ENCODE peak calls at places on chromosomes 12 and 14, in ten cellular contexts. T is NCI-H1417 treated with DMSO at 0.1 percent for 48 hours, Z is ELR, F is NCI-H510A treated with DMSO at 0.1 percent for 48 hours, B is heart right ventricle, I is NCI-H146, D is AG10803, M is choroid plexus epithelial cell, X is AG09309, S is C1 segment of cervical spinal cord. G is an unnamed sample.

GRCh38 chr14:97290977-97291376 is 493.8 kb downstream of the VRK1 start:
- DNase-seq in T (no peak), Z (no peak), F (no peak), B (no peak), I (no peak), D (no peak), M (no peak), X (no peak), S (no peak), G (no peak)

GRCh38 chr14:74793506-74794155 is 30.5 kb downstream of the YLPM1 start:
- DNase-seq in T (no peak), Z (peak), F (no peak), B (no peak), I (no peak), D (peak), M (peak), X (no peak), S (no peak), G (no peak)

GRCh38 chr14:106417224-106418049 is 891.1 kb downstream of the TMEM121 start:
- DNase-seq in T (no peak), Z (peak), F (no peak), B (peak), I (peak), D (no peak), M (peak), X (no peak), S (no peak), G (peak)

GRCh38 chr12:111942557-111942956 is 70.4 kb downstream of the TMEM116 start:
- DNase-seq in T (no peak), Z (peak), F (no peak), B (no peak), I (peak), D (peak), M (peak), X (peak), S (no peak), G (no peak)

GRCh38 chr14:103549361-103550311 is 12.8 kb downstream of the BAG5 start:
- DNase-seq in T (no peak), Z (no peak), F (no peak), B (peak), I (no peak), D (no peak), M (no peak), X (no peak), S (peak), G (no peak)

GRCh38 chr12:18998343-18999270 is 130.9 kb upstream of the PLEKHA5 start:
- DNase-seq in T (no peak), Z (peak), F (peak), B (no peak), I (peak), D (peak), M (peak), X (peak), S (no peak), G (no peak)

GRCh38 chr12:121295123-121295745 is 1.3 kb downstream of the CAMKK2 start:
- DNase-seq in T (no peak), Z (peak), F (no peak), B (no peak), I (peak), D (no peak), M (no peak), X (no peak), S (no peak), G (no peak)

GRCh38 chr12:64826234-64826633 is 1.8 kb downstream of the TBC1D30 start:
- DNase-seq in T (no peak), Z (peak), F (peak), B (peak), I (peak), D (peak), M (peak), X (no peak), S (no peak), G (peak)

GRCh38 chr14:42378880-42379279 is 772.2 kb downstream of the LRFN5 start:
- DNase-seq in T (no peak), Z (no peak), F (no peak), B (no peak), I (no peak), D (no peak), M (no peak), X (no peak), S (no peak), G (no peak)

GRCh38 chr14:93116676-93117200 is 1.0 kb upstream of the ITPK1 start:
- DNase-seq in T (no peak), Z (no peak), F (no peak), B (no peak), I (no peak), D (no peak), M (no peak), X (no peak), S (no peak), G (no peak)

GRCh38 chr12:22415342-22416309 is 81.1 kb upstream of the ST8SIA1 start:
- DNase-seq in T (no peak), Z (no peak), F (no peak), B (no peak), I (no peak), D (peak), M (no peak), X (peak), S (no peak), G (no peak)

GRCh38 chr14:75430106-75430505 is 2.3 kb downstream of the JDP2 start:
- DNase-seq in T (no peak), Z (no peak), F (no peak), B (no peak), I (no peak), D (peak), M (peak), X (no peak), S (no peak), G (no peak)

GRCh38 chr12:68454855-68455254 is 122.7 kb upstream of the MDM1 start:
- DNase-seq in T (no peak), Z (no peak), F (peak), B (no peak), I (no peak), D (no peak), M (no peak), X (no peak), S (no peak), G (no peak)

GRCh38 chr12:52662093-52663006 is 10.3 kb upstream of the KRT2 start:
- DNase-seq in T (no peak), Z (no peak), F (no peak), B (no peak), I (no peak), D (no peak), M (no peak), X (no peak), S (no peak), G (no peak)

GRCh38 chr12:112322882-112323547 is 59.2 kb downstream of the HECTD4 start:
- DNase-seq in T (no peak), Z (no peak), F (no peak), B (no peak), I (no peak), D (no peak), M (no peak), X (no peak), S (no peak), G (no peak)

GRCh38 chr12:91743727-91744126 is 401.9 kb downstream of the BTG1 start:
- DNase-seq in T (no peak), Z (no peak), F (no peak), B (no peak), I (no peak), D (no peak), M (no peak), X (no peak), S (no peak), G (no peak)

GRCh38 chr14:65072937-65073336 is 29.4 kb downstream of the MAX start:
- DNase-seq in T (no peak), Z (no peak), F (no peak), B (no peak), I (no peak), D (no peak), M (no peak), X (no peak), S (no peak), G (no peak)

GRCh38 chr12:29253916-29254625 is 105.0 kb downstream of the FAR2 start:
- DNase-seq in T (no peak), Z (no peak), F (no peak), B (no peak), I (no peak), D (no peak), M (no peak), X (no peak), S (no peak), G (no peak)

GRCh38 chr12:98594050-98594853 is 766 bp downstream of the SLC25A3 start:
- DNase-seq in T (no peak), Z (peak), F (peak), B (peak), I (peak), D (peak), M (no peak), X (no peak), S (no peak), G (no peak)

GRCh38 chr12:87336814-87337336 is 692.3 kb downstream of the C12orf50 start:
- DNase-seq in T (no peak), Z (peak), F (no peak), B (no peak), I (no peak), D (no peak), M (peak), X (no peak), S (no peak), G (no peak)

GRCh38 chr12:123892853-123893252 is 79.8 kb downstream of the CCDC92 start:
- DNase-seq in T (no peak), Z (no peak), F (no peak), B (no peak), I (no peak), D (no peak), M (no peak), X (no peak), S (no peak), G (no peak)

GRCh38 chr14:20801726-20802125 is 918 bp downstream of the RNASE1 start:
- DNase-seq in T (no peak), Z (no peak), F (no peak), B (peak), I (no peak), D (no peak), M (no peak), X (no peak), S (no peak), G (no peak)

GRCh38 chr12:51232642-51233041 is 6.0 kb upstream of the DAZAP2 start:
- DNase-seq in T (no peak), Z (no peak), F (no peak), B (no peak), I (no peak), D (no peak), M (no peak), X (no peak), S (no peak), G (no peak)

GRCh38 chr14:100994082-100994481 is 90.6 kb upstream of the RTL1 start:
- DNase-seq in T (no peak), Z (peak), F (no peak), B (no peak), I (no peak), D (no peak), M (no peak), X (no peak), S (no peak), G (no peak)

GRCh38 chr14:59303216-59303615 is 114.7 kb downstream of the DAAM1 start:
- DNase-seq in T (no peak), Z (peak), F (no peak), B (no peak), I (no peak), D (peak), M (peak), X (no peak), S (no peak), G (no peak)

GRCh38 chr12:95623554-95624170 is 72.4 kb upstream of the USP44 start:
- DNase-seq in T (no peak), Z (peak), F (peak), B (peak), I (peak), D (peak), M (peak), X (peak), S (no peak), G (peak)

GRCh38 chr12:113241191-113242017 is 20.1 kb downstream of the TPCN1 start:
- DNase-seq in T (peak), Z (peak), F (peak), B (no peak), I (peak), D (peak), M (peak), X (peak), S (no peak), G (no peak)

GRCh38 chr14:101873401-101873800 is 91.0 kb upstream of the DYNC1H1 start:
- DNase-seq in T (no peak), Z (no peak), F (no peak), B (no peak), I (no peak), D (no peak), M (no peak), X (no peak), S (no peak), G (no peak)

GRCh38 chr14:23057757-23058653 is 685 bp upstream of the CDH24 start:
- DNase-seq in T (no peak), Z (peak), F (no peak), B (peak), I (no peak), D (peak), M (peak), X (no peak), S (no peak), G (peak)

GRCh38 chr14:99654235-99655000 is 9.5 kb downstream of the HHIPL1 start:
- DNase-seq in T (no peak), Z (peak), F (peak), B (no peak), I (no peak), D (peak), M (peak), X (peak), S (no peak), G (no peak)

GRCh38 chr12:77131977-77132490 is 66.7 kb upstream of the E2F7 start:
- DNase-seq in T (no peak), Z (no peak), F (peak), B (no peak), I (peak), D (no peak), M (no peak), X (no peak), S (no peak), G (no peak)

GRCh38 chr14:23442721-23443356 is 7.4 kb upstream of the MYH7 start:
- DNase-seq in T (no peak), Z (no peak), F (no peak), B (peak), I (no peak), D (no peak), M (no peak), X (no peak), S (no peak), G (no peak)

GRCh38 chr12:124297856-124298255 is 3.0 kb downstream of the RFLNA start:
- DNase-seq in T (no peak), Z (no peak), F (no peak), B (no peak), I (no peak), D (no peak), M (no peak), X (no peak), S (no peak), G (no peak)